ENCODE peak calls at places on chromosome 17, in five cellular contexts. One of them, this sample, is unnamed.

GRCh38 chr17:48873696-48874443 is 18.7 kb upstream of the ATP5MC1 start:
- DNase-seq in A549: no peak
- DNase-seq in ascending aorta: no peak
- DNase-seq in BJ: no peak
- DNase-seq in AG04449: no peak
- DNase-seq in this sample: no peak

GRCh38 chr17:57045868-57046671 is 39.0 kb upstream of the AKAP1 start:
- DNase-seq in A549: no peak
- DNase-seq in AG04449: no peak
- DNase-seq in BJ: no peak
- DNase-seq in ascending aorta: peak
- DNase-seq in this sample: no peak

GRCh38 chr17:77808663-77809425 is 149.7 kb upstream of the TNRC6C start:
- DNase-seq in ascending aorta: no peak
- DNase-seq in A549: no peak
- DNase-seq in AG04449: no peak
- DNase-seq in BJ: no peak
- DNase-seq in this sample: no peak

GRCh38 chr17:61545335-61545938 is 45.6 kb downstream of the NACA2 start:
- DNase-seq in BJ: no peak
- DNase-seq in AG04449: no peak
- DNase-seq in ascending aorta: no peak
- DNase-seq in A549: no peak
- DNase-seq in this sample: no peak

GRCh38 chr17:11240041-11240801 is 792 bp upstream of the SHISA6 start:
- DNase-seq in AG04449: no peak
- DNase-seq in BJ: no peak
- DNase-seq in A549: no peak
- DNase-seq in ascending aorta: no peak
- DNase-seq in this sample: no peak

GRCh38 chr17:51491416-51491815 is 231.1 kb downstream of the UTP18 start:
- DNase-seq in A549: no peak
- DNase-seq in BJ: no peak
- DNase-seq in ascending aorta: no peak
- DNase-seq in AG04449: no peak
- DNase-seq in this sample: no peak

GRCh38 chr17:48307814-48308411 is 122.1 kb downstream of the SKAP1 start:
- DNase-seq in ascending aorta: no peak
- DNase-seq in A549: peak
- DNase-seq in AG04449: peak
- DNase-seq in BJ: no peak
- DNase-seq in this sample: peak

GRCh38 chr17:31095239-31096105 is 695 bp downstream of the NF1 start:
- DNase-seq in BJ: no peak
- DNase-seq in AG04449: no peak
- DNase-seq in ascending aorta: peak
- DNase-seq in A549: peak
- DNase-seq in this sample: peak

GRCh38 chr17:68698761-68699160 is 97.6 kb upstream of the FAM20A start:
- DNase-seq in AG04449: no peak
- DNase-seq in A549: no peak
- DNase-seq in ascending aorta: no peak
- DNase-seq in BJ: no peak
- DNase-seq in this sample: no peak

GRCh38 chr17:19578545-19578944 is 44.9 kb downstream of the SLC47A1 start:
- DNase-seq in ascending aorta: no peak
- DNase-seq in AG04449: no peak
- DNase-seq in BJ: no peak
- DNase-seq in A549: peak
- DNase-seq in this sample: no peak

GRCh38 chr17:67911038-67911782 is 85.1 kb downstream of the C17orf58 start:
- DNase-seq in BJ: no peak
- DNase-seq in ascending aorta: no peak
- DNase-seq in AG04449: no peak
- DNase-seq in A549: no peak
- DNase-seq in this sample: no peak

GRCh38 chr17:48671697-48672171 is 45.6 kb upstream of the HOXB9 start:
- DNase-seq in ascending aorta: peak
- DNase-seq in BJ: peak
- DNase-seq in AG04449: peak
- DNase-seq in A549: peak
- DNase-seq in this sample: peak

GRCh38 chr17:58587713-58588117 is 73.3 kb upstream of the MTMR4 start:
- DNase-seq in A549: peak
- DNase-seq in BJ: no peak
- DNase-seq in AG04449: no peak
- DNase-seq in ascending aorta: peak
- DNase-seq in this sample: peak

GRCh38 chr17:44804301-44805061 is 25.6 kb downstream of the GJC1 start:
- DNase-seq in AG04449: no peak
- DNase-seq in BJ: no peak
- DNase-seq in A549: no peak
- DNase-seq in ascending aorta: peak
- DNase-seq in this sample: no peak

GRCh38 chr17:45087978-45088377 is 26.9 kb downstream of the NMT1 start:
- DNase-seq in ascending aorta: no peak
- DNase-seq in AG04449: no peak
- DNase-seq in BJ: no peak
- DNase-seq in A549: no peak
- DNase-seq in this sample: no peak

GRCh38 chr17:2084129-2084765 is 29.3 kb downstream of the HIC1 start:
- DNase-seq in BJ: peak
- DNase-seq in A549: peak
- DNase-seq in ascending aorta: no peak
- DNase-seq in AG04449: no peak
- DNase-seq in this sample: no peak

GRCh38 chr17:56648341-56648740 is 54.8 kb downstream of the NOG start:
- DNase-seq in A549: no peak
- DNase-seq in BJ: no peak
- DNase-seq in AG04449: no peak
- DNase-seq in ascending aorta: no peak
- DNase-seq in this sample: no peak

GRCh38 chr17:51056813-51057510 is 63.7 kb downstream of the SPAG9 start:
- DNase-seq in ascending aorta: no peak
- DNase-seq in A549: peak
- DNase-seq in BJ: peak
- DNase-seq in AG04449: peak
- DNase-seq in this sample: no peak

GRCh38 chr17:1449412-1449967 is 6.5 kb downstream of the CRK start:
- DNase-seq in BJ: no peak
- DNase-seq in AG04449: no peak
- DNase-seq in ascending aorta: no peak
- DNase-seq in A549: no peak
- DNase-seq in this sample: no peak

GRCh38 chr17:15257316-15257925 is 7.7 kb downstream of the PMP22 start:
- DNase-seq in AG04449: no peak
- DNase-seq in A549: peak
- DNase-seq in BJ: peak
- DNase-seq in ascending aorta: peak
- DNase-seq in this sample: peak

GRCh38 chr17:45146616-45147101 is 1.6 kb upstream of the HEXIM1 start:
- DNase-seq in AG04449: no peak
- DNase-seq in ascending aorta: peak
- DNase-seq in BJ: peak
- DNase-seq in A549: peak
- DNase-seq in this sample: no peak

GRCh38 chr17:73482251-73482661 is 162.0 kb downstream of the SDK2 start:
- DNase-seq in ascending aorta: no peak
- DNase-seq in A549: no peak
- DNase-seq in BJ: no peak
- DNase-seq in AG04449: no peak
- DNase-seq in this sample: no peak

GRCh38 chr17:44005865-44006580 is 1.6 kb downstream of the NAGS start:
- DNase-seq in AG04449: no peak
- DNase-seq in A549: peak
- DNase-seq in ascending aorta: no peak
- DNase-seq in BJ: no peak
- DNase-seq in this sample: no peak

DNA sequence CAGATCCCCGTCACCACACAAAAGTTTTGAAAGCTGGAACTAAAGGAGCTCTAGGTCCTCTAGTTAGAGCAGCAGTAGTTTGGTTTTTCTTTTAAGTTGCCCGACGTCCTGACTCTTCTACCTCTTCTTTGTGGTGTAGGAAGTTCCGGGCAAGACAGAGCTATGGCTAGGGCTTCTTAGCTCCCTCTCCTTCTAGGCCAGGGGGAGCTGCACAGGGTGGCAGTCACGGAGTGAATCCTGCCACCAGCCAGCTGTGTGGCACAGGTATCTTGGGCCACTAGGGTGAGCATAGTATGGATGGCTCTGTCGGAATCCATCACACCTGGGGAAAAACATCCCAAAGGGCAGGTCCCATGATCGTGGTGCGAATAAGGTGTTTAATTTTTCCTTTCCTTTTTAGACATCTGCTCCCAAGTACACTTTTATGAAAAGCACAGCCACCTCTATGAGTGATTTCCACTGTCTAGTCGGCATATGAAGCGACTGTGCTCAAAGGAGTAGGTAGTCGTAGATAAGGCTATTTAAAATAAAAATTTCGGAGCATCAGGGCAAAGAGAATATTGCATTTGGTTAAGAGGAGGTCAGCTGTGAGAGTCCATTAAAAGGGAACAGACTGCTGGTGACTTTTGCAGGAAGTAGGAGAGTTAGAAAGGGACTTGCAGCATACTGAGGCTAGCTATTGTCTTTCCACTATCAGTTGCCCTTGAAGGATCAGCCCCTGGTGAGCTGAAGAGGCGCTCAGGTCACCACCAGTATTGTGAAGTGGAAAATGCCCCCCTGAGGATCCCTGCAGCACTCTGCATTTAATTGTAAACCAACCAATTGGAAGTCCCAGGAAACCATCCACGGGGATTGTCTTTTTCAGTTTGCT is 2.1 kb downstream of the PRKCA start:
- DNase-seq in A549: peak
- DNase-seq in AG04449: no peak
- DNase-seq in ascending aorta: no peak
- DNase-seq in BJ: no peak
- DNase-seq in this sample: no peak
- TF ChIP-seq CTCF in A549: peak
- TF ChIP-seq CTCF in AG04449: no peak
- TF ChIP-seq CTCF in ascending aorta: no peak
- TF ChIP-seq CTCF in BJ: peak
- TF ChIP-seq CTCF in this sample: no peak

DNA sequence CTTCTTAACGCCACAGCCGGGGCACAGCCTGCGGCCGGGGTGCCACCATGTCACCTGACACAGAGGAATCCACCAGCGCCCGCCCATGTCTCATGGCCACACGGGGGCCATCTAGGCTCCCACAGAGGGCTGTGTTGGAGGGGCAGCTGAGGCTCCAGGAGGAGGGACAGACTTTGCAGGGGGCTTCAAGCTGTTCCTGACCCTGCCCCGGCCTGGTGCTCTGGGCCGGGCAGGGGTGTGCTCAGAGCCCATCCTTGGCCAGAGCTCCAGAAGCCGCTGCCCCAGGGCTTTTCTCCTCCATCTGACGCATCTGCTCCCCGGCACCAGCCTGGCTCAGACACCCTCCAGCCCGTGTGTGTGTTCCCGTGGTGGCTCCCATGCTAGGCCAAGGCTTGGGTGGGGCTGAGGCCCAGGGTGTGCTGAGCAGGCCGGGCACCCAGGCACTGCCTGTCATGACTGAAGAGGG is 7.8 kb upstream of the SLC38A10 start:
- DNase-seq in AG04449: no peak
- DNase-seq in ascending aorta: no peak
- DNase-seq in BJ: no peak
- DNase-seq in A549: no peak
- DNase-seq in this sample: no peak
- TF ChIP-seq CTCF in AG04449: peak
- TF ChIP-seq CTCF in ascending aorta: no peak
- TF ChIP-seq CTCF in BJ: peak
- TF ChIP-seq CTCF in A549: peak
- TF ChIP-seq CTCF in this sample: no peak

GRCh38 chr17:79098282-79098867 is 23.8 kb downstream of the ENGASE start:
- DNase-seq in AG04449: no peak
- DNase-seq in BJ: no peak
- DNase-seq in ascending aorta: no peak
- DNase-seq in A549: no peak
- DNase-seq in this sample: no peak
- TF ChIP-seq CTCF in AG04449: no peak
- TF ChIP-seq CTCF in BJ: no peak
- TF ChIP-seq CTCF in ascending aorta: no peak
- TF ChIP-seq CTCF in A549: no peak
- TF ChIP-seq CTCF in this sample: no peak

GRCh38 chr17:7803981-7804380 is 30.0 kb upstream of the KDM6B start:
- DNase-seq in A549: no peak
- DNase-seq in AG04449: no peak
- DNase-seq in BJ: no peak
- DNase-seq in ascending aorta: no peak
- DNase-seq in this sample: no peak

GRCh38 chr17:7806592-7806991 is 27.4 kb upstream of the KDM6B start:
- DNase-seq in A549: no peak
- DNase-seq in BJ: no peak
- DNase-seq in AG04449: no peak
- DNase-seq in ascending aorta: no peak
- DNase-seq in this sample: no peak

GRCh38 chr17:7797976-7798375 is 36.0 kb upstream of the KDM6B start:
- DNase-seq in A549: no peak
- DNase-seq in AG04449: no peak
- DNase-seq in BJ: no peak
- DNase-seq in ascending aorta: no peak
- DNase-seq in this sample: no peak

GRCh38 chr17:7798839-7799238 is 35.2 kb upstream of the KDM6B start:
- DNase-seq in A549: no peak
- DNase-seq in AG04449: no peak
- DNase-seq in ascending aorta: no peak
- DNase-seq in BJ: no peak
- DNase-seq in this sample: no peak

DNA sequence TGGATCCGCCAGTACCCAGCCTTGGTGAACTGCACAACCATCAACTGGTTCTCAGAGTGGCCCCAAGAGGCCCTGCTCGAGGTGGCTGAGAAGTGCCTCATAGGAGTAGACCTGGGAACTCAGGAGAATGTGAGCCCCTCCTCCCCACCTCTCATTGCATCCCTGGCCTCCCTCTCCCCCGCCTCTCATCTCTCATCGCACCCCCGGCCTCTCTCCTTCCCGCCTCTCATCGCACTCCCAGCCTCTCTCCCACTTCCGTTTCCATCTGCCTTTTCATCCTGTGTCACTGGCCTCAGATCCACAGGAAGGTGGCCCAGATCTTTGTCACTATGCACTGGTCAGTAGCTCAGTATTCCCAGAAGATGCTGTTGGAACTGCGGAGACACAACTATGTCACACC is 32.4 kb upstream of the KDM6B start:
- DNase-seq in A549: no peak
- DNase-seq in ascending aorta: no peak
- DNase-seq in BJ: no peak
- DNase-seq in AG04449: no peak
- DNase-seq in this sample: no peak
- TF ChIP-seq CTCF in A549: no peak
- TF ChIP-seq CTCF in ascending aorta: no peak
- TF ChIP-seq CTCF in BJ: no peak
- TF ChIP-seq CTCF in AG04449: no peak
- TF ChIP-seq CTCF in this sample: no peak